ENCODE peak calls at places on chromosomes 13 and 19, in four cellular contexts. D is GM13976, X is tibial nerve, B is retinal pigment epithelial cell. M is an unnamed sample.

GRCh38 chr19:21022996-21023395 is 2.5 kb downstream of the ZNF430 start:
- DNase-seq in D (peak; percentile 37), X (no peak), B (no peak), M (peak; percentile 85)

GRCh38 chr19:13883665-13884064 is 6.7 kb downstream of the NANOS3 start:
- DNase-seq in D (no peak), X (no peak), B (no peak), M (no peak)

GRCh38 chr13:102220681-102221228 is 181.1 kb downstream of the FGF14 start:
- DNase-seq in D (no peak), X (no peak), B (peak; percentile 98), M (no peak)

GRCh38 chr13:110425444-110425780 is 118.3 kb downstream of the COL4A2 start:
- DNase-seq in D (no peak), X (no peak), B (no peak), M (no peak)

GRCh38 chr19:58317481-58318072 is 9.2 kb upstream of the ZSCAN22 start:
- DNase-seq in D (no peak), X (no peak), B (no peak), M (no peak)

GRCh38 chr13:29743229-29743786 is 107.1 kb downstream of the UBL3 start:
- DNase-seq in D (no peak), X (peak; percentile 64), B (no peak), M (no peak)

GRCh38 chr19:2044709-2045500 is 6.1 kb downstream of the MKNK2 start:
- DNase-seq in D (no peak), X (no peak), B (no peak), M (no peak)

GRCh38 chr13:90591927-90592268 is 755.6 kb upstream of the MIR17HG start:
- DNase-seq in D (no peak), X (no peak), B (no peak), M (no peak)

GRCh38 chr13:83620535-83621220 is 261.6 kb downstream of the SLITRK1 start:
- DNase-seq in D (no peak), X (no peak), B (no peak), M (no peak)

GRCh38 chr13:53013113-53013512 is 15.5 kb upstream of the OLFM4 start:
- DNase-seq in D (no peak), X (no peak), B (no peak), M (no peak)

GRCh38 chr19:47479701-47480503 is 4.1 kb downstream of the KPTN start:
- DNase-seq in D (no peak), X (no peak), B (no peak), M (no peak)

GRCh38 chr19:49430678-49431329 is 5.6 kb downstream of the GFY start:
- DNase-seq in D (peak; percentile 66), X (no peak), B (no peak), M (no peak)

GRCh38 chr13:45015300-45015699 is 26.0 kb downstream of the GPALPP1 start:
- DNase-seq in D (no peak), X (no peak), B (no peak), M (peak; percentile 2)

GRCh38 chr13:27573265-27573664 is 47.1 kb downstream of the LNX2 start:
- DNase-seq in D (no peak), X (no peak), B (no peak), M (peak; percentile 68)

GRCh38 chr13:41970918-41971317 is 10.0 kb upstream of the VWA8 start:
- DNase-seq in D (no peak), X (no peak), B (no peak), M (no peak)

GRCh38 chr13:65166675-65167074 is 2063.5 kb downstream of the PCDH9 start:
- DNase-seq in D (no peak), X (no peak), B (no peak), M (no peak)

GRCh38 chr13:34152409-34152808 is 334.5 kb downstream of the RFC3 start:
- DNase-seq in D (no peak), X (no peak), B (no peak), M (no peak)

GRCh38 chr13:50916701-50917184 is 7.2 kb downstream of the RNASEH2B start:
- DNase-seq in D (no peak), X (no peak), B (no peak), M (no peak)